ENCODE peak calls at places on chromosomes 3 and 15, in six cellular contexts. X, P, J, H, W and I are unnamed samples.
A peak's percentile ranks its signal among the peaks of the same experiment; 100 is the strongest.

GRCh38 chr15:57158997-57159668 is 217.2 kb upstream of the CGNL1 start:
- DNase-seq in X (no peak), P (no peak), J (no peak), H (no peak), W (no peak), I (no peak)

GRCh38 chr15:74954515-74954914 is 2.1 kb downstream of the RPP25 start:
- DNase-seq in X (peak; percentile 91), P (no peak), J (no peak), H (no peak), W (peak; percentile 37), I (peak; percentile 40)

GRCh38 chr3:108946292-108947290 is 7.1 kb downstream of the GUCA1C start:
- DNase-seq in X (no peak), P (no peak), J (no peak), H (no peak), W (no peak), I (no peak)

GRCh38 chr3:180496995-180497394 is 105.0 kb upstream of the TTC14 start:
- DNase-seq in X (no peak), P (no peak), J (no peak), H (no peak), W (no peak), I (no peak)

GRCh38 chr3:69142090-69142489 is 19.7 kb upstream of the LMOD3 start:
- DNase-seq in X (peak; percentile 7), P (no peak), J (no peak), H (no peak), W (no peak), I (no peak)

GRCh38 chr3:162390891-162391290 is 894.3 kb downstream of the OTOL1 start:
- DNase-seq in X (peak; percentile 42), P (no peak), J (no peak), H (no peak), W (no peak), I (no peak)

GRCh38 chr15:91385301-91385700 is 285.2 kb downstream of the SV2B start:
- DNase-seq in X (peak; percentile 29), P (no peak), J (no peak), H (no peak), W (no peak), I (peak; percentile 61)

GRCh38 chr15:32642667-32643425 is 1.3 kb downstream of the SCG5 start:
- DNase-seq in X (no peak), P (no peak), J (no peak), H (no peak), W (no peak), I (no peak)

GRCh38 chr3:62546266-62546665 is 172.9 kb upstream of the FEZF2 start:
- DNase-seq in X (no peak), P (no peak), J (no peak), H (no peak), W (no peak), I (no peak)

GRCh38 chr3:38031022-38031994 is 1.9 kb upstream of the PLCD1 start:
- DNase-seq in X (peak; percentile 10), P (no peak), J (no peak), H (peak; percentile 80), W (no peak), I (peak; percentile 77)

GRCh38 chr3:111369953-111370352 is 172.0 kb upstream of the CD96 start:
- DNase-seq in X (no peak), P (no peak), J (no peak), H (no peak), W (no peak), I (no peak)

GRCh38 chr3:102158080-102158756 is 276.6 kb upstream of the ZPLD1 start:
- DNase-seq in X (no peak), P (no peak), J (no peak), H (no peak), W (no peak), I (no peak)

GRCh38 chr15:100602822-100603393 is 519 bp downstream of the ASB7 start:
- DNase-seq in X (peak; percentile 14), P (no peak), J (no peak), H (peak; percentile 33), W (no peak), I (peak; percentile 20)

GRCh38 chr3:113241292-113242033 is 30.1 kb downstream of the BOC start:
- DNase-seq in X (peak; percentile 49), P (no peak), J (no peak), H (no peak), W (no peak), I (no peak)

GRCh38 chr15:39580630-39581500 is at the start of gene THBS1:
- DNase-seq in X (peak; percentile 98), P (peak; percentile 84), J (peak; percentile 89), H (peak; percentile 88), W (peak; percentile 87), I (peak; percentile 11)

GRCh38 chr3:156620260-156620659 is 54.1 kb upstream of the TIPARP start:
- DNase-seq in X (no peak), P (no peak), J (no peak), H (peak; percentile 37), W (no peak), I (peak; percentile 60)

GRCh38 chr3:36212291-36212690 is 168.0 kb upstream of the STAC start:
- DNase-seq in X (peak; percentile 37), P (no peak), J (no peak), H (no peak), W (no peak), I (no peak)

GRCh38 chr15:57522148-57522547 is 69.6 kb upstream of the MYZAP start:
- DNase-seq in X (no peak), P (no peak), J (no peak), H (no peak), W (no peak), I (no peak)

GRCh38 chr15:35622641-35623340 is 76.8 kb upstream of the DPH6 start:
- DNase-seq in X (no peak), P (no peak), J (no peak), H (no peak), W (no peak), I (no peak)

GRCh38 chr3:38359038-38359437 is 12.5 kb downstream of the XYLB start:
- DNase-seq in X (no peak), P (no peak), J (no peak), H (no peak), W (no peak), I (no peak)

GRCh38 chr15:48928877-48929538 is 34.7 kb downstream of the SHC4 start:
- DNase-seq in X (no peak), P (no peak), J (no peak), H (no peak), W (no peak), I (no peak)

GRCh38 chr3:115330406-115330805 is 183.3 kb upstream of the ZBTB20 start:
- DNase-seq in X (peak; percentile 75), P (no peak), J (no peak), H (no peak), W (no peak), I (no peak)

GRCh38 chr15:63999177-63999576 is 47.1 kb downstream of the DAPK2 start:
- DNase-seq in X (no peak), P (no peak), J (no peak), H (no peak), W (no peak), I (no peak)

GRCh38 chr15:47566610-47567009 is 150.7 kb upstream of the SEMA6D start:
- DNase-seq in X (no peak), P (no peak), J (no peak), H (no peak), W (no peak), I (no peak)
- H3K9me3 ChIP-seq in X (no peaks in the 10 kb centered on the region), P (peaks cover 2% of the 10 kb centered on the region), J (peaks cover under 1% of the 10 kb centered on the region), H (no peaks in the 10 kb centered on the region), W (peaks cover 5% of the 10 kb centered on the region), I (no peaks in the 10 kb centered on the region)

GRCh38 chr15:60424006-60424405 is 26.2 kb upstream of the ANXA2 start:
- DNase-seq in X (no peak), P (no peak), J (no peak), H (no peak), W (no peak), I (no peak)

GRCh38 chr15:60420322-60420721 is 22.5 kb upstream of the ANXA2 start:
- DNase-seq in X (no peak), P (no peak), J (no peak), H (no peak), W (no peak), I (peak; percentile 80)

GRCh38 chr15:60423540-60423939 is 25.8 kb upstream of the ANXA2 start:
- DNase-seq in X (peak; percentile 93), P (no peak), J (no peak), H (no peak), W (no peak), I (no peak)

GRCh38 chr15:60419752-60420151 is 22.0 kb upstream of the ANXA2 start:
- DNase-seq in X (peak; percentile 41), P (no peak), J (no peak), H (no peak), W (no peak), I (no peak)

GRCh38 chr15:60421544-60421943 is 23.8 kb upstream of the ANXA2 start:
- DNase-seq in X (peak; percentile 85), P (no peak), J (no peak), H (no peak), W (no peak), I (no peak)
- H3K4me3 ChIP-seq in X (no peak overlapping the region), P (no peak overlapping the region), J (no peak overlapping the region), H (no peak overlapping the region), W (no peak overlapping the region), I (no peak overlapping the region)

GRCh38 chr3:3141939-3142338 is 15.2 kb downstream of the TRNT1 start:
- DNase-seq in X (peak; percentile 8), P (no peak), J (no peak), H (no peak), W (no peak), I (no peak)
- H3K36me3 ChIP-seq in X (peaks cover 65% of the 10 kb centered on the region), P (no peaks in the 10 kb centered on the region), J (no peaks in the 10 kb centered on the region), H (no peaks in the 10 kb centered on the region), W (peaks cover 96% of the 10 kb centered on the region), I (peaks cover 22% of the 10 kb centered on the region)

GRCh38 chr15:20351448-20351961 is 190.1 kb downstream of the GOLGA6L6 start:
- DNase-seq in X (no peak), P (no peak), J (peak; percentile 73), H (no peak), W (no peak), I (no peak)
- H3K9me3 ChIP-seq in X (peaks cover 43% of the 10 kb centered on the region), P (peaks cover 7% of the 10 kb centered on the region), J (peaks cover 11% of the 10 kb centered on the region), H (peaks cover 89% of the 10 kb centered on the region), W (peaks cover 9% of the 10 kb centered on the region), I (peaks cover 3% of the 10 kb centered on the region)

DNA sequence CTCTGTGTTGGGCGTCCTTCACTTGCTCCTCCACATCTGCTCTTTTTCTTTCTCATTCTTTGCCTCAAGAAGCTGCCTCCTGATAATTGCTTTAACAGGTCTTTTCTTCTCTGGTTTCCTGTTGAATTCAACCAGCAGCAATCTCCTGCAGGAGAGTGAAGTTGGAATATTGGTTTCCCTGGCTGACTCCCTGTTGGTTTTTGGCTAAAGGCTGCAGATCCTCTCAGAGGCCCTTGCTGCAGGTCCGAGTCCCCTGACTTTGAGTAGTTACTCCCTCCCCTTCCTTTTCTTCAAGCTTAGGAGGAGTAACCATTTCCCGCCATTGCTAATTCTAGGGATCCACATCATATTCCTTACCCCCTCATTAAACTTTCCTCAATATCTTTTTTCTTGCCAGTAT is 4.2 kb downstream of the TP63 start:
- DNase-seq in X (no peak), P (no peak), J (no peak), H (no peak), W (no peak), I (no peak)
- H3K4me3 ChIP-seq in X (no peak overlapping the region), P (no peak overlapping the region), J (no peak overlapping the region), H (no peak overlapping the region), W (no peak overlapping the region), I (no peak overlapping the region)

DNA sequence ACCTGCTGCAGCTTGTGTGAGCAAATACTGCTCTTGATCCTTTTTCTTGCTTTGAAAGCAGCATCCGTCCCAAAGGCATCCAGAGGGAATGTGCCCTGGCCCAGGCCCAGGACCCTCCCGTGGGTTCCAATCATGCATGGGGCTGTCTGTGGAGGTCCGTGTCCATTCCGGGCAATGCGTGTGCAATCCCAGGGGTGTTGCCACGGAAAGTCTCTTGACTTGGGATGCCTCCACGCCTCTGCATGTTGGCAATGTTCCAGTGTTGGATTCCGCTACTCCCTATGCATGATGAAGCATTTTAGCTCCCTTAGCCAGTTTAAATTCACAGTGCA is 105.7 kb downstream of the SNRPN start:
- DNase-seq in X (no peak), P (no peak), J (no peak), H (no peak), W (no peak), I (no peak)
- H3K36me3 ChIP-seq in X (peaks cover 42% of the 10 kb centered on the region), P (peaks cover 56% of the 10 kb centered on the region), J (peaks cover 26% of the 10 kb centered on the region), H (peaks cover 6% of the 10 kb centered on the region), W (peaks cover 100% of the 10 kb centered on the region), I (peaks cover 4% of the 10 kb centered on the region)